ENCODE peak calls at places on chromosomes 4 and X, in eight cellular contexts. F is fibroblast of mammary gland; J is stimulated activated CD4-positive, alpha-beta T cell treated with anti-CD3 and anti-CD28 coated beads, Interleukin-4, amount 100 ng/mL, for 1 hour; X is NCI-H748 treated with DMSO at 0.1 percent for 48 hours; P is transverse colon; A is EL; K is DND-41; G is WTC11. Y is an unnamed sample.
A peak's percentile ranks its signal among the peaks of the same experiment; 100 is the strongest.

GRCh38 chr4:114399085-114399484 is 199.5 kb upstream of the UGT8 start:
- DNase-seq in G (peak; percentile 57), K (no peak), F (no peak), J (no peak), P (no peak), X (no peak), A (no peak), Y (no peak)

GRCh38 chr4:3671571-3672464 is 94.4 kb upstream of the ADRA2C start:
- DNase-seq in J (no peak), P (no peak), K (no peak), A (no peak), X (no peak), F (no peak), G (no peak), Y (no peak)

GRCh38 chrX:98067611-98068010 is 1183.9 kb downstream of the RPA4 start:
- DNase-seq in X (no peak), G (no peak), F (peak; percentile 13), P (no peak), A (peak; percentile 14), K (no peak), J (no peak), Y (no peak)

GRCh38 chr4:16000708-16001483 is 37.9 kb upstream of the FGFBP2 start:
- DNase-seq in X (no peak), J (no peak), F (no peak), G (no peak), K (no peak), A (no peak), P (no peak), Y (no peak)

GRCh38 chrX:65668362-65669310 is 1.2 kb downstream of the MSN start:
- DNase-seq in G (peak; percentile 18), K (peak; percentile 87), J (peak; percentile 60), X (no peak), F (peak; percentile 81), A (peak; percentile 82), P (peak; percentile 61), Y (no peak)

GRCh38 chrX:120562569-120562926 is 1.8 kb upstream of the CUL4B start:
- DNase-seq in G (no peak), P (no peak), K (no peak), F (no peak), J (no peak), X (no peak), A (peak; percentile 0), Y (no peak)

GRCh38 chrX:110394653-110395052 is 36.0 kb downstream of the RTL9 start:
- DNase-seq in J (no peak), G (no peak), F (peak; percentile 75), P (no peak), X (no peak), A (peak; percentile 90), K (no peak), Y (no peak)

GRCh38 chr4:68271851-68272756 is 26.6 kb upstream of the TMPRSS11B start:
- DNase-seq in A (peak; percentile 44), X (peak; percentile 22), F (peak; percentile 65), K (no peak), J (no peak), G (peak; percentile 32), P (no peak), Y (peak; percentile 3)

GRCh38 chrX:17689971-17690409 is 47.3 kb upstream of the SCML1 start:
- DNase-seq in X (peak; percentile 62), J (peak; percentile 3), F (peak; percentile 73), P (peak; percentile 41), G (peak; percentile 15), K (peak; percentile 8), A (peak; percentile 52), Y (peak; percentile 47)

GRCh38 chr4:127965803-127966175 is 583 bp downstream of the ABHD18 start:
- DNase-seq in P (peak; percentile 70), F (peak; percentile 12), J (peak; percentile 71), K (peak; percentile 70), G (peak; percentile 58), A (peak; percentile 30), X (peak; percentile 43), Y (peak; percentile 21)